ENCODE peak calls at places on chromosomes 4 and X, in seven cellular contexts. N is NCI-H1092 treated with DMSO at 0.1 percent for 48 hours, E is H7, L is lower leg skin, Y is GM13976, B is right atrium auricular region, O is activated T-cell treated with anti-CD3 and anti-CD28 coated beads for 24 hours. V is an unnamed sample.

GRCh38 chrX:119189586-119189985 is 46.5 kb upstream of the PGRMC1 start:
- DNase-seq in N (no peak), E (no peak), L (no peak), Y (no peak), B (peak), O (no peak), V (peak)

GRCh38 chr4:8915201-8916200 is 43.9 kb upstream of the HMX1 start:
- DNase-seq in N (no peak), E (peak), L (peak), Y (peak), B (peak), O (no peak), V (no peak)

GRCh38 chr4:12724520-12724919 is 759.6 kb downstream of the RAB28 start:
- DNase-seq in N (peak), E (no peak), L (no peak), Y (no peak), B (no peak), O (no peak), V (no peak)

GRCh38 chr4:98967916-98968315 is 27.6 kb upstream of the METAP1 start:
- DNase-seq in N (no peak), E (no peak), L (no peak), Y (no peak), B (no peak), O (no peak), V (no peak)

GRCh38 chr4:158535130-158535614 is 13.5 kb downstream of the RXFP1 start:
- DNase-seq in N (no peak), E (no peak), L (no peak), Y (no peak), B (no peak), O (no peak), V (peak)

GRCh38 chr4:68494688-68495087 is 47.4 kb downstream of the TMPRSS11E start:
- DNase-seq in N (no peak), E (no peak), L (no peak), Y (no peak), B (no peak), O (no peak), V (no peak)

GRCh38 chrX:118727686-118728339 is 407 bp downstream of the IL13RA1 start:
- DNase-seq in N (no peak), E (no peak), L (no peak), Y (peak), B (no peak), O (no peak), V (peak)

GRCh38 chr4:107210450-107211239 is 174.5 kb upstream of the DKK2 start:
- DNase-seq in N (no peak), E (no peak), L (no peak), Y (no peak), B (peak), O (no peak), V (peak)